ENCODE peak calls at places on chromosomes 4 and X, in five cellular contexts. G is PC-3, A is HFF-Myc, H is breast epithelium, P is brain microvascular endothelial cell. X is an unnamed sample.

GRCh38 chrX:38347136-38347535 is 5.3 kb upstream of the OTC start:
- DNase-seq in G (peak; percentile 41), A (no peak), H (no peak), P (peak; percentile 69), X (peak; percentile 71)

GRCh38 chr4:63784822-63785221 is 624.4 kb downstream of the TECRL start:
- DNase-seq in G (peak; percentile 11), A (no peak), H (no peak), P (no peak), X (no peak)

GRCh38 chr4:3123201-3123671 is 48.8 kb downstream of the HTT start:
- DNase-seq in G (no peak), A (no peak), H (no peak), P (peak; percentile 37), X (no peak)

GRCh38 chrX:77635372-77635771 is 150.6 kb downstream of the ATRX start:
- DNase-seq in G (no peak), A (no peak), H (no peak), P (no peak), X (no peak)

GRCh38 chrX:10157545-10157944 is 770 bp downstream of the CLCN4 start:
- DNase-seq in G (peak; percentile 66), A (no peak), H (no peak), P (no peak), X (no peak)

GRCh38 chrX:68669872-68670271 is 22.4 kb downstream of the STARD8 start:
- DNase-seq in G (no peak), A (no peak), H (no peak), P (no peak), X (no peak)

GRCh38 chr4:28744066-28744465 is 1883.4 kb downstream of the STIM2 start:
- DNase-seq in G (peak; percentile 39), A (no peak), H (no peak), P (no peak), X (no peak)

GRCh38 chr4:129043523-129043922 is 49.8 kb downstream of the SCLT1 start:
- DNase-seq in G (peak; percentile 23), A (peak; percentile 3), H (no peak), P (peak; percentile 22), X (no peak)

GRCh38 chrX:120244735-120245498 is 5.7 kb upstream of the ZBTB33 start:
- DNase-seq in G (peak; percentile 90), A (peak; percentile 51), H (peak; percentile 74), P (peak; percentile 61), X (peak; percentile 52)

GRCh38 chrX:148878371-148878770 is 378.0 kb downstream of the AFF2 start:
- DNase-seq in G (no peak), A (no peak), H (no peak), P (peak; percentile 57), X (no peak)

GRCh38 chr4:152946460-152946859 is 10.3 kb downstream of the FHDC1 start:
- DNase-seq in G (no peak), A (no peak), H (no peak), P (no peak), X (no peak)

GRCh38 chr4:137572163-137572562 is 39.9 kb upstream of the PCDH18 start:
- DNase-seq in G (no peak), A (no peak), H (no peak), P (no peak), X (no peak)

GRCh38 chr4:173264245-173264959 is 69.8 kb downstream of the HMGB2 start:
- DNase-seq in G (no peak), A (peak; percentile 80), H (no peak), P (peak; percentile 22), X (no peak)

GRCh38 chr4:186981161-186981560 is 257.5 kb upstream of the FAT1 start:
- DNase-seq in G (no peak), A (no peak), H (no peak), P (no peak), X (no peak)

GRCh38 chr4:140719022-140719421 is 37.2 kb downstream of the TBC1D9 start:
- DNase-seq in G (no peak), A (no peak), H (no peak), P (peak; percentile 59), X (no peak)

GRCh38 chr4:89497517-89498308 is 190.1 kb upstream of the GPRIN3 start:
- DNase-seq in G (peak; percentile 63), A (no peak), H (no peak), P (no peak), X (no peak)

GRCh38 chr4:141636771-141637460 is 533 bp downstream of the IL15 start:
- DNase-seq in G (peak; percentile 74), A (no peak), H (no peak), P (no peak), X (no peak)

GRCh38 chrX:102934624-102935023 is 2.4 kb upstream of the RAB40AL start:
- DNase-seq in G (peak; percentile 67), A (no peak), H (no peak), P (peak; percentile 25), X (no peak)

GRCh38 chr4:90226734-90227133 is 99.5 kb downstream of the CCSER1 start:
- DNase-seq in G (peak; percentile 77), A (no peak), H (no peak), P (no peak), X (peak; percentile 85)

DNA sequence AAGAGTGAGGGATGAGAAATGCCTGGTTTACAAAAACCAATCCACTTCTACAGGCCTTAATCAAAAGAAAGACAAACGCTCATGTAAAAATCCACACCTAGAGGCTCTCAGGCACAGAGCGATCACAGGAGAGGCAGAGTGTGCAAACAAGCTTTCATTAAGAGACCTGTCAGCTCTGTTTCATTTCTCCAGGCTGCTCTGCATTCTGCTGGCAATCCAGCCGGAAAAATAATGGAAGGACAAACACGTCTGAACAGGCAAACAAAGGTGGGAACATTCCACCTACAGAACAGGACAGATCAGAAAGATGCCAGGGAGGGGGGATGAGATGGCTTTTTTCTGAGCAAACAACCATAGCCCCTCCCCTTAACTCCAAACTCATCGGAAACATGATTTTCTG is 9.7 kb downstream of the SOD3 start:
- DNase-seq in G (no peak), A (no peak), H (no peak), P (no peak), X (no peak)
- TF ChIP-seq CTCF in G (no peak), A (no peak), H (no peak), P (no peak), X (no peak)

DNA sequence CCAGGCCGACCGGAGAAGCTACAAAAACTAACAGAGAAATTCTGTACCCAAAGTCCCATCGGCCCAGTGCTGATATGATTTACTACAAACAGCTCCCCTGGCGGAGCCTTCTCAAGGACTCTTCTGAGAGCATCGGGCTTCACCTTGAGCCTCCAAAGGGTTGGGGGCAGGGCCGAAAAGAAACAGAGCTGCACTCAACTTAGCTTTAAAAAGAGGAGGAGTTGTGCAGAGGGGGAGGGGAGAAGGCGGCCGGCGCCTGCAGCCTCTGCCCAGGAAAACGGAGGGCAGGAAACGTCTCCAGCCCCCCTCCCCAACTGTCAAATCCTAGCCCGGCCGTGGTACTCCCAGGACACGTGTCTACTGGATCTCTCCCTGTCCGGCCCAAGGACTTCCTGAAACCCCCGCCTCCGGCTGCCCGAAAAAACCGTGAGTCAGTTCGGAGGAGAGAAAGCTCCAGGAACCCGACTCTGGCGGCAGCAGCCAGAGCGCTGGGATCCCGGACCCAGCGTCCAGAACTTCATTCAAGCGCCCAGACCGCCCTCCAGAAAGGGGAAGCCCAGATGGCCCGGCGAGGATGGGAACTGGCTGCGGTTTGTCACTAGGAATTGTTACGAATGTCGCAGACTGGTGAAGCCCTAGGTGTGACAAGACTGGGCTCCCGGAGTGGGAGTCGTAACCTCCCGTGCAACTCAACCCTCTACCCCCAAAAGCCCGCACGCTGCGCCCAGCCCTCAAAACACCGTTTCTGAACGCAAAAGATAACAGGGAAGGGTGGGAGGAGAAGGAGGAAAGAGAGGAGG is 1.0 kb downstream of the ADAMTS3 start:
- DNase-seq in G (peak; percentile 96), A (peak; percentile 78), H (peak; percentile 58), P (peak; percentile 72), X (peak; percentile 64)
- H3K4me3 ChIP-seq in G (peak overlapping the region; percentile 92), A (peak overlapping the region; percentile 68), H (peak overlapping the region; percentile 67), P (peak overlapping the region; percentile 73), X (peak overlapping the region; percentile 75)

GRCh38 chr4:57055873-57056272 is 54.3 kb downstream of the IGFBP7 start:
- DNase-seq in G (no peak), A (no peak), H (no peak), P (no peak), X (no peak)

GRCh38 chr4:57053508-57053907 is 56.7 kb downstream of the IGFBP7 start:
- DNase-seq in G (no peak), A (no peak), H (no peak), P (peak; percentile 84), X (peak; percentile 88)

GRCh38 chr4:57048590-57049304 is 61.4 kb downstream of the IGFBP7 start:
- DNase-seq in G (peak; percentile 68), A (no peak), H (no peak), P (no peak), X (peak; percentile 36)

GRCh38 chr4:57051100-57051499 is 59.1 kb downstream of the IGFBP7 start:
- DNase-seq in G (no peak), A (no peak), H (no peak), P (no peak), X (no peak)

GRCh38 chr4:57051524-57051923 is 58.7 kb downstream of the IGFBP7 start:
- DNase-seq in G (no peak), A (no peak), H (no peak), P (no peak), X (peak; percentile 71)
- TF ChIP-seq CTCF in G (no peak), A (no peak), H (no peak), P (no peak), X (no peak)

DNA sequence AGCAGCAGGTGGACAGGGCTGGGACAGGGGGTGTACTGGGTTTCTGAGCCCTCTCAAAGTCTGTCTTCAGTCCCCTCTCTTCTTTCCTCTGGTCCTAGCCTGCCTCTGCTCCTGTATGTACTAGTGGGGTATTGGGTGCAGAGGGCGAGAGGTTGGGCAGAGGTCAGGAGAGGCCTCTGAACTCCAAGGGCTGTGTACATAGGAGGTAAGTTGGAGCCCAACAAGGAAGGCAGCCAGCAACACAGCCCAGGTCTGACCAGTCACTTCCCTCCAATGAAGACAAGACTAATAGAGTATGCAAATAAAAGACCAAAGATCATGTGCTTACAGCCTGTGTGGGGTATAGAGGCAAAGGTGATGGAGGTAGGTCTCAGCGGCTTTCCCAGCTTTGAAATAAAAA is at the start of gene PFKFB1:
- DNase-seq in G (no peak), A (no peak), H (no peak), P (no peak), X (no peak)
- H3K4me3 ChIP-seq in G (no peak within 1 kb of the TSS), A (no peak within 1 kb of the TSS), H (no peak within 1 kb of the TSS), P (no peak within 1 kb of the TSS), X (no peak within 1 kb of the TSS)

GRCh38 chr4:68582339-68582717 is 6.2 kb upstream of the UGT2B17 start:
- DNase-seq in G (peak; percentile 30), A (no peak), H (no peak), P (no peak), X (no peak)

GRCh38 chr4:68576272-68577100 is at the start of gene UGT2B17:
- DNase-seq in G (no peak), A (no peak), H (no peak), P (no peak), X (no peak)

GRCh38 chr4:68575081-68575480 is 1.0 kb downstream of the UGT2B17 start:
- DNase-seq in G (no peak), A (no peak), H (no peak), P (no peak), X (no peak)

GRCh38 chr4:68581382-68582338 is 5.5 kb upstream of the UGT2B17 start:
- DNase-seq in G (peak; percentile 36), A (no peak), H (no peak), P (no peak), X (no peak)

GRCh38 chr4:68577590-68577989 is 1.5 kb upstream of the UGT2B17 start:
- DNase-seq in G (no peak), A (no peak), H (no peak), P (no peak), X (no peak)
- TF ChIP-seq CTCF in G (peak; percentile 32), A (no peak), H (no peak), P (no peak), X (peak; percentile 17)

GRCh38 chrX:21657318-21658151 is 595 bp downstream of the KLHL34 start:
- DNase-seq in G (no peak), A (no peak), H (no peak), P (no peak), X (no peak)
- H3K4me3 ChIP-seq in G (no peak overlapping the region), A (no peak overlapping the region), H (peak overlapping the region; percentile 25), P (no peak overlapping the region), X (no peak overlapping the region)

X was measured in epithelial cell of proximal tubule.